ENCODE peak calls at places on chromosomes 2 and 18, in five cellular contexts. P is IMR-90, S is mesendoderm, H is H9, O is neuronal stem cell. I is an unnamed sample. For H3K4me1, the result is how much of the 10 kb centered on the place peaks cover.

GRCh38 chr2:58448065-58448507 is 207.0 kb upstream of the FANCL start:
- DNase-seq in O (peak), P (peak), S (peak), H (peak), I (peak)

GRCh38 chr18:24791736-24792135 is 331.3 kb downstream of the HRH4 start:
- DNase-seq in O (no peak), H (no peak), S (no peak), P (no peak), I (no peak)

GRCh38 chr2:84077504-84077903 is 381.6 kb downstream of the SUCLG1 start:
- DNase-seq in H (peak), S (peak), P (no peak), O (peak), I (no peak)

GRCh38 chr18:79749251-79750191 is 48.2 kb upstream of the KCNG2 start:
- DNase-seq in O (no peak), S (no peak), H (no peak), P (peak), I (no peak)

GRCh38 chr18:48828713-48829442 is 121.9 kb downstream of the SMAD7 start:
- DNase-seq in O (no peak), S (peak), P (no peak), H (peak), I (no peak)

GRCh38 chr2:205545971-205546370 is 136.3 kb upstream of the NRP2 start:
- DNase-seq in S (no peak), O (no peak), P (no peak), H (no peak), I (no peak)

GRCh38 chr2:138373993-138374408 is 127.6 kb upstream of the SPOPL start:
- DNase-seq in O (peak), H (no peak), P (peak), S (peak), I (peak)

GRCh38 chr18:12768622-12769021 is 65.8 kb downstream of the PSMG2 start:
- DNase-seq in P (peak), O (no peak), S (no peak), H (no peak), I (no peak)

GRCh38 chr18:11323359-11323819 is 174.0 kb upstream of the PIEZO2 start:
- DNase-seq in O (no peak), H (no peak), S (peak), P (peak), I (peak)

GRCh38 chr18:23828426-23828825 is 139.2 kb downstream of the LAMA3 start:
- DNase-seq in S (peak), H (no peak), P (peak), O (no peak), I (peak)

GRCh38 chr2:105746177-105747080 is 1.7 kb downstream of the NCK2 start:
- DNase-seq in O (no peak), P (no peak), H (peak), S (peak), I (no peak)

GRCh38 chr2:84866121-84866520 is 14.8 kb downstream of the TRABD2A start:
- DNase-seq in H (no peak), S (no peak), O (no peak), P (peak), I (no peak)

GRCh38 chr2:3465844-3466481 is 53.4 kb downstream of the ADI1 start:
- DNase-seq in O (no peak), H (no peak), P (peak), S (peak), I (peak)
- H3K4ac ChIP-seq in O (no peak), H (no peak), P (peak), S (no peak), I (peak)

GRCh38 chr18:712401-713134 is at the start of gene ENOSF1:
- DNase-seq in O (peak), P (peak), S (peak), H (peak), I (peak)

GRCh38 chr18:711693-712400 is 583 bp downstream of the ENOSF1 start:
- DNase-seq in O (peak), S (peak), H (no peak), P (peak), I (peak)

GRCh38 chr18:711330-711692 is 1.1 kb downstream of the ENOSF1 start:
- DNase-seq in H (no peak), S (peak), P (no peak), O (no peak), I (no peak)

GRCh38 chr18:710418-711300 is 1.8 kb downstream of the ENOSF1 start:
- DNase-seq in S (no peak), P (no peak), O (no peak), H (no peak), I (no peak)

DNA sequence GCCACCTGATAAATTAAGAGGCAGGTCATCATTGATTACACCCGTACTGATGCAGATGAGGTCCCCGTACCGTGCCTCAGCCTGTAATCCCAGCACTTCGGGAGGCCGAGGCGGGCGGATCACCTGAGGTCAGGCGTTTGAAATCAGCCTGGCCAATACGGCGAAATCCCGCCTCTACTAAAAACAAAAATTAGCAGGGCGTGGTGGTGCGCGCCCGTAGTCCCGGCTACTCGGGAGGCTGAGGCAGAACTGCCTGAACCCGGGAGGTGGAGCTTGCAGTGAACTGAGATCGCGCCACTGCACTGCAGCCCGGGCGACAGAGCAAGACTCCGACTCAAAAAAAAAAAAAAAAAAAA is 683 bp upstream of the ENOSF1 start:
- DNase-seq in H (peak), P (no peak), S (no peak), O (no peak), I (no peak)
- H3K4me1 ChIP-seq in H (under half), P (under half), S (under half), O (under half), I (under half)

GRCh38 chr2:223046470-223047053 is 5.4 kb upstream of the KCNE4 start:
- DNase-seq in H (no peak), P (no peak), S (no peak), O (no peak), I (peak)
- H2BK5ac ChIP-seq in H (no peak), P (peak), S (no peak), O (no peak), I (no peak)

GRCh38 chr2:36740031-36740430 is 43.5 kb downstream of the VIT start:
- DNase-seq in H (no peak), S (no peak), P (no peak), O (no peak), I (no peak)
- H3K4ac ChIP-seq in H (no peak), S (no peak), P (no peak), O (no peak), I (no peak)

GRCh38 chr18:28078849-28079248 is 98.1 kb downstream of the CDH2 start:
- DNase-seq in S (peak), P (peak), H (no peak), O (no peak), I (no peak)
- H3K4me1 ChIP-seq in S (under half), P (under half), H (under half), O (under half), I (under half)

GRCh38 chr2:235206980-235207579 is 255.3 kb downstream of the SH3BP4 start:
- DNase-seq in P (no peak), S (no peak), O (no peak), H (no peak), I (no peak)

GRCh38 chr2:235201796-235202195 is 250.0 kb downstream of the SH3BP4 start:
- DNase-seq in O (no peak), P (no peak), S (peak), H (no peak), I (no peak)

GRCh38 chr2:235204923-235205322 is 253.1 kb downstream of the SH3BP4 start:
- DNase-seq in H (no peak), S (no peak), P (no peak), O (no peak), I (no peak)

GRCh38 chr2:235206399-235206798 is 254.6 kb downstream of the SH3BP4 start:
- DNase-seq in P (no peak), S (no peak), O (no peak), H (no peak), I (no peak)
- H2BK5ac ChIP-seq in P (no peak), S (no peak), O (no peak), H (no peak), I (no peak)

GRCh38 chr2:165435611-165436010 is 33.9 kb upstream of the CSRNP3 start:
- DNase-seq in P (no peak), O (peak), H (no peak), S (peak), I (no peak)
- H3K4ac ChIP-seq in P (no peak), O (no peak), H (no peak), S (peak), I (no peak)